ENCODE peak calls at places on chromosomes 3 and 15, in four cellular contexts. G, I, J and A are unnamed samples.

GRCh38 chr3:74750901-74751300 is 136.4 kb upstream of the CNTN3 start:
- DNase-seq in G (no peak), I (no peak), J (no peak), A (no peak)

GRCh38 chr3:181278468-181279238 is 289.1 kb upstream of the DNAJC19 start:
- DNase-seq in G (no peak), I (no peak), J (peak), A (no peak)

GRCh38 chr3:43870110-43870509 is 179.4 kb downstream of the ABHD5 start:
- DNase-seq in G (no peak), I (peak), J (peak), A (peak)

GRCh38 chr3:184568918-184569829 is 7.6 kb downstream of the EPHB3 start:
- DNase-seq in G (peak), I (peak), J (peak), A (peak)

GRCh38 chr3:194003128-194004057 is 132.6 kb upstream of the HES1 start:
- DNase-seq in G (peak), I (no peak), J (peak), A (peak)

GRCh38 chr3:193674714-193675113 is 81.7 kb downstream of the OPA1 start:
- DNase-seq in G (no peak), I (no peak), J (no peak), A (no peak)

GRCh38 chr3:100316656-100317069 is 17.9 kb upstream of the NIT2 start:
- DNase-seq in G (peak), I (no peak), J (peak), A (no peak)

GRCh38 chr15:70045045-70045444 is 52.7 kb downstream of the TLE3 start:
- DNase-seq in G (no peak), I (no peak), J (peak), A (no peak)

GRCh38 chr15:78345726-78346125 is 5.6 kb downstream of the CRABP1 start:
- DNase-seq in G (no peak), I (no peak), J (no peak), A (no peak)

GRCh38 chr15:52071570-52071969 is 41.0 kb downstream of the BCL2L10 start:
- DNase-seq in G (no peak), I (peak), J (no peak), A (peak)

DNA sequence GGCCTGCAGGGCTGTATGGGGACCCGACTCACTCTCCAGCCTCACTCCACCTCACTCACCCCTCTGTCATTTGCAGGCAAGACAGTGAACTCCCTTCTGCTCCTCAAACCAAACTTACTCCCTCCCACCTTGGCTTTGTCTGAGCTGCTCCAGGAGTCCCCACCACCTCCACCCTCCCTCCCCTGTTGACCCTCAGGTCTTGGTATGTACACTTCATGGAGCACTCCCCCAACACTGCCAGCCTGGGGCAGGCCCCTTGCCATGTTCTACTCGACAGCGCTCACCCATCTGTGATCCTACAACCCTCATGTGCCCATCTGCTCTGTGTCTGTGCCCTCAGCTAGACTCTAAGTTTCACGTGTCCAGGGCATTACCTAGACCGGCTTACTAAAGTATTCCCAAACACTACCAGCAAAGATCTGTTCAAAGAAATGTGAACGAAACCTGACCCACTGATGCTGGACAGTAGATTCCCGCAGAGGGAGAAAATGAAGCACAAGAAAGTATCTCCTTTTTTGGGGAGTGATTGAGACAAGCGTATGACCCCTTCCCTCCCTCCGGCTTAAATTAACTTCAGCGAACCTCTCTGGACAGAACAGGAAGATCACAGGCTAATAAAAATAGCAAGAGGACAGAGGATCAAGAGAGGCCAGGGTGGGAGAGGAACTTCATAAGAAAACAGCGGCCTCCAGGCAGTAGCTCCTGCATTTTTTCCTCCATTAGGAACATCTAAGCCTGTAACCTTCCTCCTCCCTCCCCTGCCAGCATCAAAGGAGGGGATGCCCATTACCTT is 113.2 kb downstream of the RFTN1 start:
- DNase-seq in G (no peak), I (no peak), J (no peak), A (no peak)
- H3K27ac ChIP-seq in G (peak), I (peak), J (peak), A (peak)

DNA sequence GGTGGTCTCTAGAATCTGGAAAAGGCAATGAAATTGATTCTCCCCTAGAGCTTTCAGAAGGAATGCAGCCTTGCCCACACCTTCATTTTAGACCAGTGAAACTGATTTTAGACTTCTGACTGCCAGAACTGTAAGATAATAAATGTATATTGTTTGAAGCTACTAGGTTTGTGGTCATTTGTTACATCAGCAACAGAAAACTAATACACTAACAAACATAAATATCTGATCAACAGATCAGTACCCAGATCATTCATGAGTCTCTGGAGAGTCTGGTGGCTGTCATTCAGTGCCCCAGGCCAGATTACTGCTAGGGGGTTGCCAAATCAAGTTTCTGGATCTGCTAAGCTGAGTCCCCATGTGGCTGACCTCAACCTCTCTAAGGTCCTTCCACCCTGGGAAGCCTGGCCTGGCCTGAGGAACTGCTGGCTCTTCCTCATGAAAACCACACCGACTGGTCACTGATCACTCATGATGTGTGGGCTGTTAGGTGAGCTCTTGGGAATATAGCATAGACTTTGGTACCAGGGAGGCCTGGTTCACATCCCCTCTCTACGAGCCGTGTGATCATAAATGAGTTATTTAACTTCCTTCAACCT is 11.1 kb upstream of the LACTB start:
- DNase-seq in G (no peak), I (no peak), J (no peak), A (no peak)
- H3K27ac ChIP-seq in G (no peak), I (no peak), J (no peak), A (no peak)

GRCh38 chr3:197953881-197954280 is 3.9 kb downstream of the RPL35A start:
- DNase-seq in G (peak), I (no peak), J (peak), A (no peak)
- H3K27ac ChIP-seq in G (peak), I (no peak), J (peak), A (no peak)

GRCh38 chr3:52046914-52047239 is 9.5 kb downstream of the DUSP7 start:
- DNase-seq in G (no peak), I (no peak), J (no peak), A (no peak)

GRCh38 chr3:52046186-52046913 is 10.0 kb downstream of the DUSP7 start:
- DNase-seq in G (no peak), I (peak), J (peak), A (no peak)

GRCh38 chr3:52041118-52041847 is 15.1 kb downstream of the DUSP7 start:
- DNase-seq in G (no peak), I (peak), J (no peak), A (no peak)

GRCh38 chr3:52044869-52045616 is 11.3 kb downstream of the DUSP7 start:
- DNase-seq in G (no peak), I (no peak), J (no peak), A (no peak)

DNA sequence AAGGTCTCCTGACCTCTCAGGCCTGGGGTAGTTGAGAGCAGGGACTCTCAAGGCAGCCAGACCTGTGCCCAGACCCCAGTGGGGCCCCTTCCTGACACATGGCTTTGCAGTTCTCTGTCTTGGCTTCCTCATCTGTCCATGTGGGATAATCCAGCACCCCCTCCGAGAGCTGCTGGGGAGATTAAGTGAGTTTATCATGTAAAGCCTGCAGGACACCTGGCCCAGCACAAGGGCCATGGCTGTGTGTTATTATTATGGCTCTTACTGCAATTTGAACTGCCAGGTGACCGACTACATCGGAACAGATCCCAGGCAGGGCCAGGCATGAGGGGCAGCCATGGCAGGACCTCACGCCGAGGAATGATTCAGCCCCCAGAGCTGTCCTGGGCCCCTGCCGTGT is 12.6 kb downstream of the DUSP7 start:
- DNase-seq in G (no peak), I (no peak), J (no peak), A (no peak)
- H3K27ac ChIP-seq in G (no peak), I (peak), J (no peak), A (no peak)

GRCh38 chr15:80180468-80180867 is 27.7 kb downstream of the FAH start:
- DNase-seq in G (no peak), I (no peak), J (no peak), A (no peak)

GRCh38 chr15:80180986-80181385 is 28.2 kb downstream of the FAH start:
- DNase-seq in G (no peak), I (no peak), J (no peak), A (no peak)

GRCh38 chr15:80183291-80183690 is 30.5 kb downstream of the FAH start:
- DNase-seq in G (no peak), I (no peak), J (no peak), A (no peak)

GRCh38 chr15:80183886-80184285 is 31.1 kb downstream of the FAH start:
- DNase-seq in G (no peak), I (no peak), J (no peak), A (no peak)

DNA sequence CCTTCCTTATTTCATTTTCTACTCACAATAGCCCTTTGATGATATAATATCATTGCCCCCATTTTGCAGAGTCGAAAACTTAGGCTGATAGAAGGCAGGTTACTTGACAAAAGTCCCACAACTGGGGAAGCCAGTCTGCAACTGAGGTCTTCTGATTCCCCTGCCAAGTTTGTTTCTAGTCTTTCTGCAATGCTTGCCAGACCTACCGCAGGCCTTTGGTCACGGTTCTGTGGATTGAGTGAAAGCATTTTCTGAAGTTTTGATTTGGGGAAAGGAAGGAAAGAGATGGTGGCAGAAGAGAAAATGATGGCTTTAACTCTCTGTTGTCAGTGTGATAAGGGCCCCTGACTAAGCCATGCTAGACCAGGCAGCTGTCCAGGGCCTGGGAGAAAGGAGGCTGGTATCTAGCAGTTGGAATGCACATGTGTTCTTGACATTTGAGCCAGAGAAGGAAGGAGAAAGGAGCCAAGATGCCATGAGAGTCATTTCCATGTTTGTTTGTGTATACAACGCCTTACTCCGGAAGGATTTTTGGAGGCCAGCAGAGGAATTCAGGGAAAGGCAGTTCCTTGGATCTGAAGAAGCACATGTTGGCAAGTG is 29.9 kb downstream of the FAH start:
- DNase-seq in G (no peak), I (no peak), J (peak), A (no peak)
- H3K27ac ChIP-seq in G (no peak), I (no peak), J (no peak), A (no peak)

GRCh38 chr15:71344316-71344715 is 229.0 kb downstream of the THSD4 start:
- DNase-seq in G (no peak), I (no peak), J (no peak), A (no peak)
- H3K27ac ChIP-seq in G (no peak), I (no peak), J (no peak), A (no peak)

DNA sequence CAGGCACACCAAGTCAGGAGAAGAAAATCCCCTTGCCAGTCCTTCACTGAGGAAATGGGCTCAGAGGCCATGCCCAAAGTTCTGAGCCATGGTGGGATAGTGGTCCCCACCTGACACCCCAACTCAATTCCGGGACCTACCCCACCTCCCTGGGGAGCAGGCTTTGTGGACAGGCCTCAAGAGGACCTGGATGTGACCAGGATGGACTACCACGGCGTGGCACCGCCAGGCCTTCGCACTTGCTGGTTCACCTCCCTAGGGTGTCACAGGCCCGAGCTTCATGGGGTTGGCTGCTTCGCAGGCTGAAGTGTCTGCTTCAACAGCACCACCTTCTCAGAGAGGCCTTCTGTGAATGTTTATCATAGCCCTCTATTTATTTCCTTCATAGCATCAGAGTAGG is 31.7 kb downstream of the POC1A start:
- DNase-seq in G (no peak), I (no peak), J (no peak), A (no peak)
- H3K27ac ChIP-seq in G (peak), I (peak), J (no peak), A (no peak)